ENCODE peak calls at places on chromosomes 3 and 15, in six cellular contexts. K, E, L, A, B and P are unnamed samples.

GRCh38 chr3:48058089-48058488 is 41.9 kb upstream of the MAP4 start:
- DNase-seq in K (no peak), E (no peak), A (no peak), B (peak; percentile 53), L (no peak), P (no peak)

GRCh38 chr3:111761309-111761795 is 97.7 kb upstream of the PHLDB2 start:
- DNase-seq in L (no peak), A (peak; percentile 81), K (no peak), B (peak; percentile 79), E (no peak), P (no peak)

GRCh38 chr15:88630798-88631463 is 7.9 kb upstream of the ISG20 start:
- DNase-seq in E (no peak), B (no peak), A (no peak), K (no peak), L (no peak), P (no peak)

GRCh38 chr3:98901032-98901464 is 447 bp downstream of the DCBLD2 start:
- DNase-seq in A (no peak), E (no peak), L (peak; percentile 40), B (peak; percentile 55), K (peak; percentile 49), P (peak; percentile 88)

GRCh38 chr3:71061037-71061436 is 522.5 kb downstream of the FOXP1 start:
- DNase-seq in E (no peak), A (no peak), K (no peak), B (peak; percentile 28), L (no peak), P (no peak)

GRCh38 chr15:72342385-72342784 is 22.4 kb upstream of the CELF6 start:
- DNase-seq in B (peak; percentile 41), E (peak; percentile 11), A (peak; percentile 16), K (no peak), L (peak; percentile 32), P (peak; percentile 75)

GRCh38 chr3:128573160-128573559 is 77.5 kb downstream of the RPN1 start:
- DNase-seq in A (no peak), L (no peak), B (no peak), E (no peak), K (no peak), P (no peak)

GRCh38 chr3:128619146-128619890 is 31.3 kb downstream of the RPN1 start:
- DNase-seq in L (no peak), K (no peak), E (no peak), B (peak; percentile 98), A (peak; percentile 82), P (no peak)

GRCh38 chr15:47576921-47577474 is 140.3 kb upstream of the SEMA6D start:
- DNase-seq in A (no peak), E (no peak), B (peak; percentile 7), K (no peak), L (no peak), P (no peak)

GRCh38 chr3:38003817-38004414 is 13.3 kb downstream of the VILL start:
- DNase-seq in E (no peak), L (no peak), B (no peak), A (no peak), K (peak; percentile 61), P (no peak)

GRCh38 chr3:105496343-105496742 is 129.6 kb downstream of the ALCAM start:
- DNase-seq in K (no peak), E (no peak), L (no peak), B (no peak), A (no peak), P (no peak)

GRCh38 chr15:49313650-49314049 is 109.4 kb upstream of the FGF7 start:
- DNase-seq in E (no peak), B (peak; percentile 88), A (peak; percentile 28), K (no peak), L (no peak), P (no peak)

GRCh38 chr15:41490355-41490754 is 3.3 kb upstream of the ITPKA start:
- DNase-seq in E (no peak), B (peak; percentile 98), K (no peak), A (peak; percentile 97), L (no peak), P (no peak)

GRCh38 chr15:58221591-58222241 is 83.5 kb downstream of the AQP9 start:
- DNase-seq in A (peak; percentile 39), E (no peak), L (peak; percentile 28), K (no peak), B (peak; percentile 61), P (no peak)

GRCh38 chr3:146035366-146035765 is 125.6 kb downstream of the PLOD2 start:
- DNase-seq in B (peak; percentile 63), L (no peak), K (no peak), A (no peak), E (no peak), P (no peak)

GRCh38 chr3:71659758-71660666 is 65.2 kb downstream of the EIF4E3 start:
- DNase-seq in E (no peak), B (no peak), K (no peak), L (no peak), A (no peak), P (no peak)

GRCh38 chr15:71195242-71195641 is 80.0 kb downstream of the THSD4 start:
- DNase-seq in K (no peak), E (no peak), L (no peak), A (peak; percentile 13), B (peak; percentile 34), P (no peak)

GRCh38 chr3:181709537-181710279 is 2.0 kb upstream of the SOX2 start:
- DNase-seq in A (peak; percentile 52), B (peak; percentile 73), L (peak; percentile 85), K (peak; percentile 62), E (peak; percentile 24), P (peak; percentile 86)

GRCh38 chr3:142915636-142916035 is 26.8 kb upstream of the PCOLCE2 start:
- DNase-seq in E (no peak), K (no peak), B (no peak), A (no peak), L (no peak), P (no peak)

GRCh38 chr3:26484140-26484539 is 138.4 kb upstream of the LRRC3B start:
- DNase-seq in K (no peak), A (peak; percentile 52), B (no peak), L (no peak), E (no peak), P (peak; percentile 21)

GRCh38 chr15:93348711-93349110 is 259.7 kb upstream of the RGMA start:
- DNase-seq in B (no peak), L (no peak), K (no peak), A (no peak), E (no peak), P (no peak)

GRCh38 chr15:79105141-79105540 is 14.6 kb upstream of the RASGRF1 start:
- DNase-seq in L (no peak), B (no peak), A (no peak), E (no peak), K (no peak), P (no peak)

GRCh38 chr3:113832477-113833164 is 6.0 kb upstream of the GRAMD1C start:
- DNase-seq in E (no peak), L (no peak), B (no peak), K (no peak), A (no peak), P (no peak)

GRCh38 chr3:124995460-124995994 is 60.3 kb downstream of the HEG1 start:
- DNase-seq in B (peak; percentile 66), K (peak; percentile 38), L (peak; percentile 55), A (peak; percentile 78), E (peak; percentile 14), P (peak; percentile 84)

GRCh38 chr15:86595741-86596140 is 516.1 kb downstream of the AGBL1 start:
- DNase-seq in K (no peak), E (no peak), A (peak; percentile 2), B (peak; percentile 4), L (no peak), P (no peak)

GRCh38 chr3:170909129-170909903 is 879 bp upstream of the EIF5A2 start:
- DNase-seq in L (no peak), E (no peak), K (no peak), A (peak; percentile 92), B (peak; percentile 95), P (no peak)

GRCh38 chr3:7713724-7714123 is 787.9 kb upstream of the LMCD1 start:
- DNase-seq in B (no peak), A (no peak), E (no peak), K (no peak), L (no peak), P (no peak)

GRCh38 chr3:134432236-134432635 is 53.5 kb downstream of the ANAPC13 start:
- DNase-seq in L (no peak), B (no peak), E (no peak), A (no peak), K (no peak), P (no peak)

GRCh38 chr3:179929091-179929529 is 107.6 kb downstream of the PEX5L start:
- DNase-seq in A (peak; percentile 59), L (peak; percentile 44), K (peak; percentile 18), E (peak; percentile 13), B (peak; percentile 83), P (peak; percentile 81)

GRCh38 chr3:14532691-14533456 is 7.3 kb downstream of the GRIP2 start:
- DNase-seq in L (peak; percentile 94), B (no peak), E (no peak), A (peak; percentile 74), K (no peak), P (peak; percentile 29)

GRCh38 chr15:74307827-74308642 is 59.4 kb downstream of the CYP11A1 start:
- DNase-seq in L (peak; percentile 59), B (peak; percentile 76), K (no peak), E (no peak), A (peak; percentile 70), P (peak; percentile 89)

GRCh38 chr15:81056276-81056675 is 55.6 kb downstream of the TLNRD1 start:
- DNase-seq in A (no peak), L (no peak), E (no peak), B (no peak), K (no peak), P (no peak)

GRCh38 chr3:42148982-42149432 is 57.9 kb downstream of the TRAK1 start:
- DNase-seq in B (peak; percentile 84), L (peak; percentile 40), K (peak; percentile 73), E (no peak), A (peak; percentile 42), P (peak; percentile 97)